ENCODE peak calls at places on chromosomes 7 and 10, in nine cellular contexts. L is stomach, E is K562, I is HepG2, O is uterus, Y is adrenal gland, X is H1, D is suprapubic skin, G is IMR-90. C is an unnamed sample.

GRCh38 chr7:94907420-94908203 is at the start of gene PPP1R9A:
- DNase-seq in G (no peak), X (peak; percentile 41), D (no peak), O (peak; percentile 27), L (peak; percentile 58), I (peak; percentile 63), Y (peak; percentile 60), E (no peak), C (no peak)

GRCh38 chr10:21479553-21480315 is 45.7 kb downstream of the SKIDA1 start:
- DNase-seq in Y (no peak), E (no peak), X (no peak), D (no peak), I (peak; percentile 27), G (no peak), O (no peak), L (no peak), C (no peak)

GRCh38 chr10:75470901-75471300 is 39.5 kb downstream of the LRMDA start:
- DNase-seq in L (no peak), X (no peak), Y (no peak), D (no peak), O (peak; percentile 37), E (no peak), I (no peak), G (no peak), C (peak; percentile 53)

GRCh38 chr7:41742619-41743018 is 39.7 kb upstream of the INHBA start:
- DNase-seq in Y (no peak), I (no peak), E (no peak), O (no peak), X (no peak), D (no peak), G (no peak), L (no peak), C (no peak)

GRCh38 chr7:77811895-77812685 is 13.5 kb downstream of the PHTF2 start:
- DNase-seq in E (no peak), D (no peak), O (no peak), I (peak; percentile 36), X (no peak), L (no peak), G (peak; percentile 93), Y (no peak), C (no peak)

GRCh38 chr7:124667312-124667711 is 98.3 kb downstream of the GPR37 start:
- DNase-seq in E (no peak), I (no peak), O (no peak), X (no peak), L (no peak), G (peak; percentile 52), Y (no peak), D (no peak), C (no peak)

GRCh38 chr10:132414402-132415016 is 17.5 kb downstream of the PWWP2B start:
- DNase-seq in Y (no peak), O (no peak), X (no peak), D (no peak), I (no peak), E (no peak), G (no peak), L (no peak), C (no peak)

GRCh38 chr7:4070214-4070613 is 611.9 kb upstream of the FOXK1 start:
- DNase-seq in L (no peak), X (no peak), I (no peak), O (no peak), G (no peak), E (no peak), D (no peak), Y (no peak), C (no peak)

GRCh38 chr10:132419631-132420468 is 22.9 kb downstream of the PWWP2B start:
- DNase-seq in D (no peak), Y (peak; percentile 57), I (no peak), X (no peak), G (no peak), L (peak; percentile 66), O (no peak), E (no peak), C (no peak)

GRCh38 chr10:60524541-60524940 is 134.9 kb upstream of the ANK3 start:
- DNase-seq in G (peak; percentile 52), E (no peak), Y (no peak), O (no peak), L (no peak), I (no peak), X (no peak), D (no peak), C (peak; percentile 33)

GRCh38 chr10:132420469-132421376 is 23.7 kb downstream of the PWWP2B start:
- DNase-seq in L (peak; percentile 77), Y (peak; percentile 72), D (no peak), I (peak; percentile 18), E (peak; percentile 67), X (no peak), O (no peak), G (no peak), C (peak; percentile 86)

DNA sequence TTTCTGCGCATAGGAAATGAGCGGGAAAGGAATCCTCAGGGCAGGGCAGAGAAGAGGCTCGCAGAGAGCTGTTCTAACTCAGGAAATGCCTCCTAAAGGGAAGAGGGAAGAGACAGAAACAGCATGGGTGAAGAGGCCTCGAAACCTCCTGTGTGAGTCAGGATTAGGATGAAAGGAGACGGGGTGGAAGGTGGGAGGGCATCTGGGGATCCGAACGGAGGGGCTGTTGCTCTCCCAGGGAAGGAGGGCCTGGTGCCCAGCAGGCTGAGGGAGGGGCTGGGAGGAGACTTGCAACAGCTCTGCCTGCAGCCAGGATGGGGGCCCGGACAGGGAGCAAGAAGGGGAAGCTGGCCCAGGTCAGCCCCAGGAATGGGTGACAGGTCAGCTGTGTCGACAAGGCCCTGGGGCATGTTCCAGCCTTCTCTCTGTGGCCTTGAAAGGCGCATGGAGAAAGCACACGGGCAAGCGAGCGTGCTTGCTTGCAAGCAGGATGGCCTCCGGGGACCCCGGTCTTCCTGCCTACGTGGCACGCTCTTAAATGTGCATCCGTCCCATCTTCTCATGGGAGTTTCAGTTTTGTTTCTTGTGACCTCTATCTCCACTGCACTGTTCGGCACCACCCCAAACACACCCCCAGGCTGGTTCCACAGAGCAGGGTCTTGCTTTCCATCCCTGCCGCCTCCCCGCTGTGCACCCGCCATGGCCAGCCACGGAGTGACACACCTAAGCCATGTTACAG is 63.5 kb downstream of the HIPK2 start:
- DNase-seq in I (no peak), X (no peak), G (no peak), E (no peak), L (peak; percentile 26), D (no peak), Y (no peak), O (no peak), C (no peak)
- TF ChIP-seq POLR2A in I (no peak), X (no peak), G (no peak), E (no peak), L (no peak), D (no peak), Y (no peak), O (no peak), C (no peak)

DNA sequence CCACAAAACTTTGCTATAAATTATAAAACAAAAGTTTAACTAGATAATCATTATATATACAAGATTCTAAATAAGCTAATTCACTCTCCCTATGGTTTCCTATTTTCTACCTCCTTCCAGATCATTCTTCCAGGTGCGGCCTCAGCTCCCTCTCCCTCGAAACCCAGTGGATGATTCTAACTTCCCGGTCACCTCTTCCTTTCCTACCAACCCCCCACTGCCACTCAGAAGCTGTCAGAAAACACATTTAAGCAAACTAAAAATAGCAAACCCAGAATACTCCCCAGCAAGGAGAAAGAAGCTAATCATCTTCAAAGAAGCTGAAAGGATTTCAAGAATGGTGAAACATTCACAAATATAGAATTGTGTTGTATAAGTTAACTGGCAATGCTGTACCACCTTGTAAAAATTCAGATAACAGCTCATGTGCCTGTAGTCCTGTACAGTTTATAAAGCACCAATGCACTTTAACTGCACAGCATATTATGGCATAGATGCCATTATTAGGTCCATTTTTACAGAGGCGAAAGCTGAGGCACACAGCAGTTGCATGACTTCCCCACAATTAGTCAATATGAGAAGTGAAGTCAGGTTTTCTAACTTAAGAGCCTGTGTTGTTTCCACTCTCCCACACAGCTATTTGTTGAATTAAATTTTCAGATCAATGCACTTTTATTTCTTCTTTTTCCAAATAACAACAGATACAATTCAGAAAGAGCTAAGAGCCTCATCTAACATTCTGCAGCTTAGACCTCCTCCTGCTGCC is 13.7 kb upstream of the DNTT start:
- DNase-seq in L (no peak), D (no peak), X (no peak), E (no peak), I (no peak), O (no peak), Y (no peak), G (no peak), C (no peak)
- TF ChIP-seq POLR2A in L (no peak), D (no peak), X (no peak), E (no peak), I (no peak), O (no peak), Y (no peak), G (no peak), C (no peak)

DNA sequence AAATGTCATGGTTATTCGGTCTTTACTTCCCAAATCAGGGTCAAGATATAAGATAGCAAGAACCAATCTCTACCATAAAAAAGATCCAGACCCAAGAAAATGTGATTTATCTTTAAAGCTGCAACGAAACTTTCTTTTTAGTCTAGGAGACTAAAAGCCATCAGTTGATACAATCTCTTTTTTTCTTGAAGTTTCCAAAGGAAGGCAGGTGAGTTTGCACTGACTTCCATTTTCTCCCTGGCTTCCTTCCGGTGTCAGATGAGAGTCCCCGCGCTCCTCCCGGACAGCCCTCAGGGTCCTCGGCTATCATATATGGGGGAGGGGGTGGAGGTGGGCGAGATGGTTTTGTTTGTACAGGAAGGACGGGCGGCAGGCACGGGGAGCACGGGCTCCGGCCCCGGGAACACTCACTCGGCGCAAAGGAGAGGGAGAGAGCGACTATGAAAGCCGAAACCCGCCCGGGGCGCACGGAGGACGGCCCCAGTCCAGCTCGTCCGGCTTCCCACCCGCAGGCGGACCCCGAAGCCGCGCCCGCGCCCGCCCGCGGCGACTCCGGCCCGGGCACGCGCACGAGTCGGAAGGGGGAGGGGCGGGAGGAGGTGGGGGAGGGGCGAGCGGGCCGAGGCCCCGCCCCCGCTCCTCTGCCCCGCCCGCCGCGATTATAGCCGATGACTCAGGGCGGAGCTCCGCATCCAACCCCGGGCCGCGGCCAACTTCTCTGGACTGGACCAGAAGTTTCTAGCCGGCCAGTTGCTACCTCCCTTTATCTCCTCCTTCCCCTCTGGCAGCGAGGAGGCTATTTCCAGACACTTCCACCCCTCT is at the start of gene BAG3:
- DNase-seq in X (peak; percentile 50), E (peak; percentile 80), O (peak; percentile 97), Y (peak; percentile 95), I (peak; percentile 69), D (peak; percentile 97), L (peak; percentile 94), G (peak; percentile 92), C (peak; percentile 88)
- TF ChIP-seq POLR2A in X (peak; percentile 96), E (peak; percentile 86), O (no peak), Y (peak; percentile 96), I (peak; percentile 93), D (no peak), L (no peak), G (peak; percentile 97), C (peak; percentile 84)

DNA sequence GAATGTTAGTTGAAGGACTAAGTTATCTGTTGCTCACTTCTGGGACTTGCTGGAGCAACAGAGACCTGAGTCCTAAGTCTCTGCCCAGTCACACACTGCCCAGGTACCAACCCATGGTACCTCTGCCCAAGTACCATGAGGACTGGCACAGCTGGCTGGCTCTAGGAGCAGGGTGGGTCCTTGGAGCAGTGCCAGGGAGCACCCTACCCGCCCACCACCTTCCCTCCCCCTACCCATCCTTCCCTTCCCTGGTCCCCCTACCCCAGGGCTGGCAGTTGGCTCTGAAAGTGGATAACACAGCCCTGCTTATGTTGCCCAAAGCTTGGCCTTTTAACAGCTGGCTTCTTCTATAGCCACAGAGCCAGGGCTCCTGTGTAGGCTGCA is 26.4 kb upstream of the PDCD4 start:
- DNase-seq in O (peak; percentile 10), L (no peak), X (no peak), D (no peak), E (no peak), Y (no peak), G (no peak), I (no peak), C (no peak)
- TF ChIP-seq POLR2A in O (no peak), L (no peak), X (no peak), D (no peak), E (no peak), Y (no peak), G (no peak), I (no peak), C (no peak)